ENCODE peak calls at places on chromosome 4, in eight cellular contexts. S is heart left ventricle, I is adrenal gland, Y is stomach, F is A549, A is IMR-90, T is HCT116, P is uterus. M is an unnamed sample.

GRCh38 chr4:55866290-55866907 is 13.0 kb downstream of the EXOC1 start:
- DNase-seq in S (no peak), Y (no peak), P (no peak), T (peak), F (no peak), A (peak), I (no peak), M (no peak)

GRCh38 chr4:151163855-151164254 is 64.4 kb downstream of the RPS3A start:
- DNase-seq in S (no peak), P (no peak), Y (no peak), A (no peak), I (no peak), F (no peak), T (no peak), M (no peak)

GRCh38 chr4:156377036-156377700 is 423.5 kb upstream of the CTSO start:
- DNase-seq in T (no peak), S (no peak), F (no peak), P (no peak), Y (no peak), A (peak), I (no peak), M (no peak)

GRCh38 chr4:92654084-92654483 is 350.3 kb downstream of the GRID2 start:
- DNase-seq in S (no peak), A (no peak), P (no peak), Y (no peak), T (no peak), F (no peak), I (no peak), M (no peak)

GRCh38 chr4:151227731-151228130 is 49.2 kb upstream of the PRSS48 start:
- DNase-seq in P (peak), I (peak), A (peak), F (no peak), S (peak), T (no peak), Y (no peak), M (peak)

GRCh38 chr4:187972135-187972534 is 23.4 kb upstream of the ZFP42 start:
- DNase-seq in P (no peak), T (no peak), F (no peak), I (no peak), Y (no peak), S (no peak), A (peak), M (no peak)

GRCh38 chr4:140427104-140427918 is at the start of gene CLGN:
- DNase-seq in T (peak), Y (peak), F (peak), A (peak), S (peak), P (peak), I (peak), M (peak)

GRCh38 chr4:121551271-121551670 is 145.5 kb downstream of the ANXA5 start:
- DNase-seq in P (no peak), F (no peak), Y (no peak), S (no peak), I (peak), A (no peak), T (no peak), M (no peak)

GRCh38 chr4:99574530-99575314 is at the start of gene MTTP:
- DNase-seq in S (no peak), T (no peak), Y (no peak), A (no peak), I (no peak), P (no peak), F (no peak), M (no peak)

GRCh38 chr4:151563194-151563593 is 154.2 kb downstream of the FHIP1A start:
- DNase-seq in I (no peak), T (no peak), P (no peak), F (no peak), Y (peak), A (no peak), S (no peak), M (peak)

GRCh38 chr4:136741468-136741867 is 790.8 kb downstream of the PCDH18 start:
- DNase-seq in I (no peak), A (peak), T (no peak), Y (no peak), P (no peak), S (no peak), F (no peak), M (no peak)

GRCh38 chr4:54696649-54697048 is 38.9 kb downstream of the KIT start:
- DNase-seq in Y (no peak), I (no peak), A (no peak), T (no peak), F (no peak), P (no peak), S (no peak), M (no peak)

GRCh38 chr4:124711469-124712416 is 789 bp downstream of the ANKRD50 start:
- DNase-seq in Y (peak), P (peak), F (peak), I (peak), A (peak), T (peak), S (peak), M (peak)

GRCh38 chr4:88018471-88018870 is 11.0 kb downstream of the PKD2 start:
- DNase-seq in F (no peak), T (no peak), I (no peak), Y (no peak), P (peak), S (peak), A (peak), M (no peak)

GRCh38 chr4:102007959-102008425 is 217.5 kb downstream of the BANK1 start:
- DNase-seq in S (no peak), I (no peak), A (no peak), T (no peak), Y (no peak), F (no peak), P (no peak), M (no peak)

GRCh38 chr4:140693577-140693976 is 62.6 kb downstream of the TBC1D9 start:
- DNase-seq in P (no peak), I (no peak), A (peak), T (no peak), F (no peak), S (no peak), Y (no peak), M (no peak)

GRCh38 chr4:25834411-25835107 is 28.2 kb downstream of the SEL1L3 start:
- DNase-seq in T (no peak), Y (no peak), I (no peak), P (no peak), F (no peak), S (no peak), A (no peak), M (no peak)

GRCh38 chr4:20520901-20521300 is 179.4 kb upstream of the PACRGL start:
- DNase-seq in I (no peak), S (no peak), T (no peak), A (peak), F (no peak), P (no peak), Y (no peak), M (no peak)

GRCh38 chr4:42655248-42655647 is 1.7 kb downstream of the ATP8A1 start:
- DNase-seq in Y (no peak), S (no peak), T (no peak), I (no peak), P (no peak), F (no peak), A (no peak), M (no peak)

GRCh38 chr4:42654606-42655005 is 2.3 kb downstream of the ATP8A1 start:
- DNase-seq in A (peak), F (no peak), I (peak), T (peak), P (peak), S (no peak), Y (no peak), M (peak)

GRCh38 chr4:42655921-42656735 is 777 bp downstream of the ATP8A1 start:
- DNase-seq in P (peak), I (peak), Y (peak), A (no peak), S (peak), F (peak), T (no peak), M (peak)

GRCh38 chr4:42656736-42656985 is 244 bp downstream of the ATP8A1 start:
- DNase-seq in T (no peak), P (no peak), A (no peak), S (no peak), I (no peak), Y (no peak), F (no peak), M (no peak)

GRCh38 chr4:42656986-42657792 is at the start of gene ATP8A1:
- DNase-seq in T (peak), Y (peak), I (peak), A (peak), S (peak), F (peak), P (peak), M (peak)
- TF ChIP-seq POLR2A in T (peak), Y (peak), I (peak), A (no peak), S (peak), F (peak), P (peak), M (peak)

DNA sequence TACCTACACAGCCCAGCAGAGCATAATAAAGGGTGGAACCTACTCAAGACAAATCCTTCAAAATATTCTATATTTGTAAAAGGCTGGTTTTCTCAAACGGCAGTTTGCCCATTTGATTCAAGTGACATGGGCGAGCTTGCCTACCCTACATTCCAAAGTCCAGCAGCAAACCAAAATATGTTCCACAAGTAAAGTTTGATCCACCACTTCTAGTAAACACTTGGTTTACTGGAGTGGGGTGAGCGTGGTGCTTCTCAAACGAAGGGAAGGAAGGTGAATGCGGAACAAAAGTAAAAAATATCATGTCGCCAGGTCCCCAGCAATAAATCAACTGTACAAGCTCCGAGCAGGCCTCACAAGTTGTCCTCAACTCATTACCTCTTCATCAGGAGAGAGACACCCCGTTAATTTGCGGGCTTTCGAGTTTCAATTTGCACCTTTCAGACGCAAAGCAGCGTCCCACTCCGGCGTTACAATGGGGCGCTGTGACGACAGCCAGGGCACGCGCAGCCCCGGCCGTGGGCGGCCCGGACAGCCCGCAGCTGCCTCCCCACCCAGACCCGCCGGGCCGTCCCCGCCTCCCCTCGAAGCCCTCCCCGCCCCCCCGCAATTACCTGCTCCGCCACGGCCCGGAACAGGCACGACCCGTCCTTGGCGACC is 1.1 kb downstream of the OTUD4 start:
- DNase-seq in F (peak), T (peak), P (peak), S (peak), A (peak), I (peak), Y (peak), M (peak)
- TF ChIP-seq POLR2A in F (no peak), T (no peak), P (no peak), S (no peak), A (peak), I (peak), Y (no peak), M (no peak)

GRCh38 chr4:2830632-2831610 is 12.7 kb upstream of the ADD1 start:
- DNase-seq in A (no peak), T (no peak), Y (peak), S (peak), I (peak), P (no peak), F (no peak), M (peak)
- TF ChIP-seq POLR2A in A (no peak), T (no peak), Y (no peak), S (no peak), I (no peak), P (no peak), F (no peak), M (no peak)

DNA sequence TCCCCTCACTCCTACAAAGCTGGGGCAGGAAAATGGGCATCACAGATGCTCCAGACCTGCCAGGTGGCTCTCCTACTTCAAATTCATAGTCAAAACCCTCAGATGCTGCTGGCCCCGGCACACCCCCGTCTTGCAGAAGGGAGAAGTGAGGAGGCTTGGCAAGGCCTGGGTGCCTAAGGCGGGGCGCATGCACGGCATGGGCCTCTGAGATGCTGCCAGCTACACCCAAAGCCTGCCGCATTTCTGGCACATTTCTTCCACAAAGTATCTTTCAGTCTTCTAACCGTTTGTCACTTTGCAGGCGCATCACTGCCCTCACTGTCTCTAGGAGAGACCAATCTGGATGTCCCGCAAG is 19.6 kb downstream of the WDR1 start:
- DNase-seq in I (no peak), Y (no peak), T (no peak), F (no peak), A (no peak), S (no peak), P (no peak), M (no peak)
- TF ChIP-seq POLR2A in I (no peak), Y (no peak), T (no peak), F (no peak), A (no peak), S (no peak), P (no peak), M (no peak)

GRCh38 chr4:73617256-73617655 is 3.0 kb downstream of the RASSF6 start:
- DNase-seq in Y (no peak), I (no peak), T (no peak), S (no peak), F (no peak), A (no peak), P (no peak), M (no peak)
- TF ChIP-seq POLR2A in Y (no peak), I (no peak), T (no peak), S (no peak), F (no peak), A (no peak), P (no peak), M (no peak)

GRCh38 chr4:185535818-185536729 is 767 bp upstream of the PDLIM3 start:
- DNase-seq in S (peak), I (no peak), A (no peak), F (no peak), T (no peak), P (peak), Y (no peak), M (peak)
- TF ChIP-seq POLR2A in S (peak), I (no peak), A (no peak), F (no peak), T (no peak), P (no peak), Y (no peak), M (no peak)

GRCh38 chr4:73222466-73223257 is 35.9 kb downstream of the ANKRD17 start:
- DNase-seq in Y (peak), A (peak), F (peak), S (peak), T (peak), I (peak), P (peak), M (peak)
- TF ChIP-seq POLR2A in Y (peak), A (peak), F (no peak), S (no peak), T (no peak), I (peak), P (no peak), M (no peak)

GRCh38 chr4:965048-965765 is 8.2 kb downstream of the DGKQ start:
- DNase-seq in T (no peak), I (no peak), A (no peak), S (no peak), Y (no peak), P (no peak), F (no peak), M (no peak)
- TF ChIP-seq POLR2A in T (no peak), I (no peak), A (no peak), S (no peak), Y (no peak), P (no peak), F (no peak), M (no peak)

M was measured in thyroid gland.